ENCODE peak calls at places on chromosomes 4 and X, in four cellular contexts. H, D, Z and Y are unnamed samples.

GRCh38 chr4:26873391-26874026 is 12.9 kb downstream of the STIM2 start:
- DNase-seq in Z (no peak), D (no peak), H (no peak), Y (no peak)

GRCh38 chr4:47462799-47463234 is 685 bp downstream of the COMMD8 start:
- DNase-seq in H (no peak), Z (no peak), D (no peak), Y (no peak)

GRCh38 chrX:47172971-47173792 is 20.4 kb upstream of the UBA1 start:
- DNase-seq in Z (no peak), H (no peak), D (no peak), Y (no peak)

GRCh38 chrX:117458243-117458968 is 658.2 kb downstream of the KLHL13 start:
- DNase-seq in D (no peak), H (no peak), Z (no peak), Y (no peak)

GRCh38 chrX:48919947-48920712 is 1.3 kb upstream of the PIM2 start:
- DNase-seq in H (no peak), Z (no peak), D (no peak), Y (no peak)

GRCh38 chr4:82744284-82744963 is 54.2 kb downstream of the SCD5 start:
- DNase-seq in H (no peak), Z (no peak), D (no peak), Y (no peak)

GRCh38 chr4:155974476-155974749 is 20.7 kb upstream of the CTSO start:
- DNase-seq in Z (no peak), D (no peak), H (no peak), Y (no peak)

GRCh38 chrX:48548871-48549270 is 9.4 kb downstream of the TBC1D25 start:
- DNase-seq in D (no peak), H (no peak), Z (no peak), Y (no peak)

GRCh38 chrX:43909159-43909558 is 26.9 kb upstream of the MAOB start:
- DNase-seq in H (no peak), Z (no peak), D (no peak), Y (no peak)
- TF ChIP-seq CTCF in H (no peak), Z (no peak), D (no peak), Y (no peak)

DNA sequence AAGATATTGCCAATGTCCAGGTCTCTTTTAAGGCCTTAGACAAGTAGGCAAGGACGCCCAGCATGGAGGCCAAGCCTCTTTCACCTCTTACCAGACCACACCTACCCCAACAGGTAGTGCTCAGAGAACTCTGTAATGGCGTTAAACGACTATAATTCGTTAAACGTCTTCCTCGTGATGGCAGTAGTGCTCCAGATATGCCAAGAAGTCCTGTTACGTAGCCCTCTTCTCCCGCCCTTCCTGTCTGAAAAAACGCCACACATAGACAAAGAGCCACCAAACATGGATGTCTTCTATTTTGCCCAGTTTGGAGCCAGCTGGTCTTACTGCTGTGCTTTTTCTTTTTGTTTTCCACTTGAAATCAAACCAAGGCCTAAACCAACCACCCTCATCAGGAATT is 190.7 kb downstream of the OR13H1 start:
- DNase-seq in H (no peak), Z (no peak), D (peak), Y (no peak)
- TF ChIP-seq CTCF in H (no peak), Z (no peak), D (peak), Y (no peak)

DNA sequence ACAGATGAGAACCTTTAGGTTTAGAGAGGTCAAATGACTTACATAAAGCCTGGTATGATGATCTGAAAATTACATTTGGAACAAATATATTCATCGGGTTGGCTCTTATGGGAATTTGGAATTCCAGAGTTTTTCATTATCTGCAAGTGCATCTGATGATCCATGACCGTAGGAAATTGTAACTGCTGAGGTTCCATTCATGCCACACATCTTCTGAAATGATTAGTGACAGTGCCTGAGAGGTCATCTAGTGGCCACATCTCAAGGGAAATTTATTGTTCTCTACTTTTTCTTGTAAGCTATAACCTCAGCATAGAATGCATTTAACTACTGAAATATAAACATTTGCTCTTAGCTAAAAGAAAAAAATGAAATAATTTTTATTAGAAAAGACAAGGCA is 105.8 kb upstream of the NWD2 start:
- DNase-seq in Z (no peak), D (no peak), H (no peak), Y (no peak)
- TF ChIP-seq CTCF in Z (no peak), D (no peak), H (no peak), Y (no peak)

DNA sequence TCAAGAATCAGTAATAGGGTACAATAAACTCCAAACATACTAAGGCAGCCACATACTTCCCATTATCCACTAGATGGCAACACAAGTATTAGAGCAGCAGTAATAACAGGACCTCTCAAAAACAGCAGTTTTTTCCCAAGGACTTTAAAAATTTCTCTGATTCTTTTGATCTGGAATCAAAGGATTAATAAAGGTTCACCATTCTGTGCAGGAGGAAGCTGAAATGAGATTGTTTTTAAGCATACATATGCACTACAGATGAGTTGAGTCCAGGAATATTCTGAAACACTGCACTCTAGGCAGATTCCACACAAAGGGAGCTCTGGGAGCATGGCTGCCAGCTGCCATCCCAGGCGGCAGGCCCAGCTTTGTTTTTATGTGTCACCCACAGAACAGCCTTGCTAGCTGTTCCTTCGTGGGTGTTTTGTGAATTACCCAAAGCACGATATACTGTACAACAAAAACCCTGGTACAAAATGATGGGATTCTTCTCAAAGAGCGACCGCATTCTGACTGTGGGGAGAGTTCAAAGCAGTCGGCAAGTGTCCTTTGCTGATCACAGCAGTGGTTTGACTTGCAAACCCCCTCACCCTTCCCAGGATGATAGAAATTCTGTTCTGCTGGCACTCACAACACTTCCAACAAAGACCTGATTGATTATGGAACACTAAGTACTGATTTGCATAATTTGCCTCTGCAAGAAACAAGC is 61.0 kb downstream of the STX18 start:
- DNase-seq in H (no peak), Z (no peak), D (peak), Y (no peak)
- TF ChIP-seq CTCF in H (no peak), Z (no peak), D (peak), Y (peak)

GRCh38 chrX:136931661-136932060 is 51.1 kb upstream of the RBMX start:
- DNase-seq in H (no peak), D (no peak), Z (no peak), Y (no peak)

GRCh38 chrX:136933617-136934145 is 53.2 kb upstream of the RBMX start:
- DNase-seq in H (no peak), D (no peak), Z (no peak), Y (no peak)

GRCh38 chrX:136941396-136942337 is 61.1 kb upstream of the RBMX start:
- DNase-seq in H (no peak), Z (no peak), D (no peak), Y (no peak)

GRCh38 chrX:136936183-136936549 is 55.6 kb upstream of the RBMX start:
- DNase-seq in D (no peak), H (no peak), Z (no peak), Y (no peak)
- TF ChIP-seq CTCF in D (no peak), H (no peak), Z (no peak), Y (no peak)

GRCh38 chr4:109816082-109816442 is 500 bp downstream of the GAR1 start:
- DNase-seq in D (peak), Z (no peak), H (peak), Y (no peak)

GRCh38 chr4:109811707-109812106 is 3.9 kb upstream of the GAR1 start:
- DNase-seq in D (no peak), H (no peak), Z (no peak), Y (no peak)

GRCh38 chr4:109816894-109817293 is 1.3 kb downstream of the GAR1 start:
- DNase-seq in D (no peak), Z (no peak), H (no peak), Y (no peak)

GRCh38 chr4:109818268-109818667 is 2.7 kb downstream of the GAR1 start:
- DNase-seq in H (no peak), D (no peak), Z (no peak), Y (no peak)

DNA sequence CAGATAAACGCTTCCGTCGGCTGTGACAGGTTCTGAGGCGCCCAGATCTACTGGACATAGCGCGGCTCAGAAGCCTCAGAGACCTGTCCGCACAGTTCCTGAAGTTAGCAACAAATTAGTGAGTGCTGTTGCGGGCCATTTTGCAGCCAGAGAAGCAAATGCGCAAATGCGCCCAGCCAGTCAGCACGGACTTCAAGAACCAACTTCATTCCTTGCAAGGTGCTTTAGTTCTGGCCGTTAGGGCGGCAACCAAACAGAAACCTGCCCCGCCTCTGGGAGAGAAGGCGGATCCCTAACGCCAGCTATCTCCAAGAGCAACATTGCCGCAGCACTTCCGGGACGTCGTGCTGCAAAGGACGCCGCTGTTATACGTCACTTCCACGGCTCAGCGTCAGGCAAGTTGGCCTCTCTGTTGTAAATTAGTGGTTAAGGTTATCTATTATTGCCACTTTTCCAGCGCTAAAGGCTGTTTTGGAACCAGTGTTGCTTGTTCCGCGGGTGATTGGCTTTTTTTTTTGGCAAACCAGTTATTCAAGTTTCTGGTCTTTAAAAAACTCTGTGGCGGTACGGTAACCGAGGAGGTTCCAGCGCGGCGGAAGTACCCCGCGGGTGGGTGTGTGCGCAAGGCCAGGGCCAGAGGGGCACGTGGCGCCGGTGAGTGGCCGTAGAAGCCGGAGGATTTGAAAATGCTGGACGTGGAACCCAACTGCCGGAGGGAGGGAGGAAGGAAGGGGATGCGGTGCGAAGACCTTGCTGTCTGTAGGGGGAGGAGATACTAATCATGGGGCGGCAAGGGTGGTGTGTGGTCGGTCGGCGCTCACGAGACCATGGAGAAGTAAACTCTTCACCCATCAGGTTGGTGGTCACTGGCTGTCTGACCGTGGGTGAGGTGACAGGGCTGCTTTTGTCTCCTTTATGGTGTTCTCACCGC is at the start of gene GAR1:
- DNase-seq in Z (peak), D (peak), H (peak), Y (peak)
- TF ChIP-seq CTCF in Z (no peak), D (no peak), H (no peak), Y (peak)

DNA sequence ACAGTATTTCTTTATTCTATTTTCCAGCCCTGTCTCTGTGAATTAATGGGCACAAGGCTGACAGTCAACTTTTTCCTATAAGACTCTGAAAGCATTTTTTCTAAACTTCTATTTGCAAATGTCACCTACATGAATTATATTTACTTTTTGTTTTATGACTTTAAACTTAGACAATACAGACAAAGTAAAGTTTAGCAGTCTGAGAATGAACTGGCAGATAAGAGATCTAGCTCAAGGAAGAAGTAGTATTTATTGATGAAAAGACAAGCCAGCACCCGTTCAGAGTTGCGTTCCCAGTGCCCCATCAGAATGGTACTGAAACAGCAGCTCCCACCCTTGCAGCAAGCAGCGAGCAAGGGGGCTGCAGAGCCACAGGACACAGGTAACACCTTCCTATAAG is 148.5 kb downstream of the FAM13A start:
- DNase-seq in D (no peak), H (no peak), Z (no peak), Y (no peak)
- TF ChIP-seq CTCF in D (no peak), H (no peak), Z (no peak), Y (no peak)

DNA sequence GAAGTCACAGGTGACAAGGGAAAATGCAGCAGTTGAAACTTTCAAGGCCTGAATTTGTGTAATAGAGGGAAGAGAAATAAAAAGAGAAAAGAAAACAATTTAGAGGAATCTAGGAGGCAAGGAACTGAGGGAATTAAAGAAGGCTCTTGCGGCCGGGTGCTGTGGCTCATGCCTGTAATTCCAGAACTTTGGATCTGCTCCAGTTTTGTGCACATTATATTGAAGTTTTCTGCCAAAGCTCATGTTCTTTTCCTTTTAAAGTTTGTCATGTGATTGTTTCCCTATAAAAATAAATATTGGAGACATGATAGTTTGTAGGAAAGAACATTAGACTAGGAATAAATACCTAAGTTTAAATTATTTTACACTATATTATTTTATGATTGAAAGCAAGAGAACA is 433.9 kb upstream of the CPEB2 start:
- DNase-seq in D (no peak), H (no peak), Z (no peak), Y (no peak)
- TF ChIP-seq CTCF in D (no peak), H (no peak), Z (no peak), Y (no peak)